ENCODE peak calls at places on chromosomes 6 and 20, in nine cellular contexts. One of them, this sample, is unnamed.

GRCh38 chr20:17437251-17437650 is 93.9 kb downstream of the BFSP1 start:
- DNase-seq in right lobe of liver: no peak
- DNase-seq in gastrocnemius medialis: no peak
- DNase-seq in upper lobe of right lung: no peak
- DNase-seq in mammary epithelial cell: no peak
- DNase-seq in ovary: no peak
- DNase-seq in H9: no peak
- DNase-seq in cardiac muscle cell: no peak
- DNase-seq in PC-3: no peak
- DNase-seq in this sample: no peak

GRCh38 chr20:11216451-11217314 is 542.9 kb upstream of the JAG1 start:
- DNase-seq in PC-3: no peak
- DNase-seq in cardiac muscle cell: peak; percentile 77
- DNase-seq in ovary: no peak
- DNase-seq in H9: no peak
- DNase-seq in right lobe of liver: no peak
- DNase-seq in upper lobe of right lung: no peak
- DNase-seq in mammary epithelial cell: no peak
- DNase-seq in gastrocnemius medialis: no peak
- DNase-seq in this sample: no peak

GRCh38 chr20:1802385-1803215 is 92.6 kb upstream of the SIRPA start:
- DNase-seq in gastrocnemius medialis: no peak
- DNase-seq in right lobe of liver: peak; percentile 61
- DNase-seq in upper lobe of right lung: peak; percentile 86
- DNase-seq in H9: peak; percentile 81
- DNase-seq in PC-3: peak; percentile 70
- DNase-seq in ovary: peak; percentile 31
- DNase-seq in mammary epithelial cell: peak; percentile 52
- DNase-seq in cardiac muscle cell: peak; percentile 79
- DNase-seq in this sample: no peak

GRCh38 chr6:166627875-166628849 is 1.1 kb upstream of the RPS6KA2 start:
- DNase-seq in H9: peak; percentile 68
- DNase-seq in right lobe of liver: peak; percentile 80
- DNase-seq in PC-3: peak; percentile 26
- DNase-seq in gastrocnemius medialis: peak; percentile 49
- DNase-seq in cardiac muscle cell: peak; percentile 61
- DNase-seq in mammary epithelial cell: peak; percentile 32
- DNase-seq in ovary: peak; percentile 74
- DNase-seq in upper lobe of right lung: peak; percentile 85
- DNase-seq in this sample: peak; percentile 88

GRCh38 chr6:967666-968065 is 274.7 kb upstream of the EXOC2 start:
- DNase-seq in gastrocnemius medialis: no peak
- DNase-seq in ovary: no peak
- DNase-seq in upper lobe of right lung: no peak
- DNase-seq in cardiac muscle cell: no peak
- DNase-seq in PC-3: no peak
- DNase-seq in H9: no peak
- DNase-seq in right lobe of liver: no peak
- DNase-seq in mammary epithelial cell: no peak
- DNase-seq in this sample: no peak

GRCh38 chr6:31308050-31308844 is 36.4 kb upstream of the HLA-C start:
- DNase-seq in gastrocnemius medialis: no peak
- DNase-seq in H9: peak; percentile 91
- DNase-seq in PC-3: no peak
- DNase-seq in cardiac muscle cell: no peak
- DNase-seq in upper lobe of right lung: peak; percentile 92
- DNase-seq in ovary: peak; percentile 13
- DNase-seq in mammary epithelial cell: peak; percentile 24
- DNase-seq in right lobe of liver: no peak
- DNase-seq in this sample: no peak

GRCh38 chr6:26380256-26380655 is 2.7 kb upstream of the BTN2A2 start:
- DNase-seq in right lobe of liver: no peak
- DNase-seq in cardiac muscle cell: no peak
- DNase-seq in mammary epithelial cell: no peak
- DNase-seq in PC-3: peak; percentile 50
- DNase-seq in gastrocnemius medialis: no peak
- DNase-seq in H9: no peak
- DNase-seq in upper lobe of right lung: no peak
- DNase-seq in ovary: no peak
- DNase-seq in this sample: no peak

GRCh38 chr6:104625536-104625935 is 234.2 kb downstream of the HACE1 start:
- DNase-seq in cardiac muscle cell: peak; percentile 67
- DNase-seq in right lobe of liver: no peak
- DNase-seq in mammary epithelial cell: peak; percentile 94
- DNase-seq in upper lobe of right lung: no peak
- DNase-seq in H9: peak; percentile 49
- DNase-seq in ovary: no peak
- DNase-seq in PC-3: peak; percentile 74
- DNase-seq in gastrocnemius medialis: no peak
- DNase-seq in this sample: no peak

GRCh38 chr6:134920422-134920821 is 29.5 kb downstream of the ALDH8A1 start:
- DNase-seq in gastrocnemius medialis: no peak
- DNase-seq in upper lobe of right lung: no peak
- DNase-seq in cardiac muscle cell: no peak
- DNase-seq in PC-3: no peak
- DNase-seq in right lobe of liver: no peak
- DNase-seq in ovary: no peak
- DNase-seq in H9: no peak
- DNase-seq in mammary epithelial cell: peak; percentile 74
- DNase-seq in this sample: no peak

GRCh38 chr20:44832724-44833123 is 22.4 kb upstream of the RIMS4 start:
- DNase-seq in right lobe of liver: no peak
- DNase-seq in PC-3: peak; percentile 38
- DNase-seq in ovary: no peak
- DNase-seq in mammary epithelial cell: peak; percentile 16
- DNase-seq in cardiac muscle cell: peak; percentile 57
- DNase-seq in upper lobe of right lung: no peak
- DNase-seq in H9: peak; percentile 39
- DNase-seq in gastrocnemius medialis: no peak
- DNase-seq in this sample: no peak

GRCh38 chr6:82959385-82959941 is 106.2 kb downstream of the UBE3D start:
- DNase-seq in right lobe of liver: no peak
- DNase-seq in H9: peak; percentile 45
- DNase-seq in cardiac muscle cell: peak; percentile 70
- DNase-seq in ovary: no peak
- DNase-seq in mammary epithelial cell: no peak
- DNase-seq in upper lobe of right lung: no peak
- DNase-seq in gastrocnemius medialis: no peak
- DNase-seq in PC-3: no peak
- DNase-seq in this sample: no peak

GRCh38 chr6:169848946-169849345 is 97.5 kb downstream of the ERMARD start:
- DNase-seq in H9: no peak
- DNase-seq in right lobe of liver: no peak
- DNase-seq in PC-3: no peak
- DNase-seq in gastrocnemius medialis: no peak
- DNase-seq in cardiac muscle cell: no peak
- DNase-seq in upper lobe of right lung: peak; percentile 22
- DNase-seq in mammary epithelial cell: no peak
- DNase-seq in ovary: peak; percentile 4
- DNase-seq in this sample: no peak

GRCh38 chr6:19599813-19600464 is 237.2 kb upstream of the ID4 start:
- DNase-seq in H9: no peak
- DNase-seq in ovary: no peak
- DNase-seq in right lobe of liver: no peak
- DNase-seq in PC-3: no peak
- DNase-seq in cardiac muscle cell: no peak
- DNase-seq in upper lobe of right lung: no peak
- DNase-seq in mammary epithelial cell: no peak
- DNase-seq in gastrocnemius medialis: no peak
- DNase-seq in this sample: no peak
- H3K4me1 ChIP-seq in H9: no peaks in the 10 kb centered on the region
- H3K4me1 ChIP-seq in ovary: no peaks in the 10 kb centered on the region
- H3K4me1 ChIP-seq in right lobe of liver: no peaks in the 10 kb centered on the region
- H3K4me1 ChIP-seq in PC-3: no peaks in the 10 kb centered on the region
- H3K4me1 ChIP-seq in cardiac muscle cell: no peaks in the 10 kb centered on the region
- H3K4me1 ChIP-seq in upper lobe of right lung: no peaks in the 10 kb centered on the region
- H3K4me1 ChIP-seq in mammary epithelial cell: no peaks in the 10 kb centered on the region
- H3K4me1 ChIP-seq in gastrocnemius medialis: no peaks in the 10 kb centered on the region
- H3K4me1 ChIP-seq in this sample: no peaks in the 10 kb centered on the region

DNA sequence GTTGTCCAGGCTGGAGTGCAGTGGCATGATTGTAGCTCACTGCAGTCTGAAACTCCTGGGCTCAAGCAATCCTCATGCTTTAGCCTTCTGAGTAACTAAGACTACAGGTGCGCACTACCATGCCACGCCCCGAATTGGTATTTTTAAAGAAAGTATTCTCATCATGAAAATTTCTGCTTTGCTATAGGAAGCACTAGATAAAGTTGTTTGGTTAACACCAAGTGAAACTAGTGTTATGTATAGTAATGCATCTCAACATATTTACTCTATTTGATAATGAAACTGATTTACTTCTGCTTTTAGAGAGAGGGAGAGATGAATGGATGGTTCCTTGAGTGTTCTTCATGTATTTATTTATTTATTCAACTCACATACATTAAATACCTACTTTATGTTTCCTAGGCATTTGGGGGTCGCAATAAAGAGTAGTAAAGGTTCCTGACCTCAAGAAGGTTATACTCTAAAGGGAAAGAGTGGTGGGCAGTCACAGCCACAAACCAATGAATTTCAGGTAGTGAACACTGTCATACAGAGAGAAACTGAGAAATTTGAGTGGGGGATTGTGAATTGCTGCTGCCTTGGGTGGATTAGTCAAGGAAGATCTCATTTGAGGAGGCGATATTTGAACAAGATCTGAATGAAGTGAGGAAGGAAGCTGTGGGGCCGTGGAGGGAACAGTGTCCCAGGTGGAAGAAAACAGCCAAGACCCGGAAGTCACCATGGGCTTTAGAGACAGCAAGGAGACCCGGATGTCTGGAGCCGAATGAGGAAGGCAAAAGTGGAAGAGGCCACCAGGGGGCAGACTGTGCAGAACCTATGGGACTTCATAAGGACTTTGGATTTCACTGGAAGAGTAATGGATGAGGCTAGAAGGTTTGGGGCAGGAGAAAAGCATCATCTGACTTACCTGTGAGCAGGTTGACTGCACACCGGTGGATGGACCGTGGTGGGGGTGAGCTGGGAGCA is 185.6 kb downstream of the TSHZ2 start:
- DNase-seq in ovary: peak; percentile 23
- DNase-seq in gastrocnemius medialis: no peak
- DNase-seq in right lobe of liver: peak; percentile 49
- DNase-seq in PC-3: peak; percentile 82
- DNase-seq in cardiac muscle cell: peak; percentile 57
- DNase-seq in mammary epithelial cell: peak; percentile 18
- DNase-seq in H9: peak; percentile 83
- DNase-seq in upper lobe of right lung: peak; percentile 70
- DNase-seq in this sample: peak; percentile 62
- TF ChIP-seq CTCF in ovary: no peak
- TF ChIP-seq CTCF in gastrocnemius medialis: peak; percentile 38
- TF ChIP-seq CTCF in right lobe of liver: peak; percentile 36
- TF ChIP-seq CTCF in PC-3: peak; percentile 86
- TF ChIP-seq CTCF in cardiac muscle cell: peak; percentile 60
- TF ChIP-seq CTCF in mammary epithelial cell: peak; percentile 48
- TF ChIP-seq CTCF in H9: peak; percentile 83
- TF ChIP-seq CTCF in upper lobe of right lung: peak; percentile 47
- TF ChIP-seq CTCF in this sample: peak; percentile 31

DNA sequence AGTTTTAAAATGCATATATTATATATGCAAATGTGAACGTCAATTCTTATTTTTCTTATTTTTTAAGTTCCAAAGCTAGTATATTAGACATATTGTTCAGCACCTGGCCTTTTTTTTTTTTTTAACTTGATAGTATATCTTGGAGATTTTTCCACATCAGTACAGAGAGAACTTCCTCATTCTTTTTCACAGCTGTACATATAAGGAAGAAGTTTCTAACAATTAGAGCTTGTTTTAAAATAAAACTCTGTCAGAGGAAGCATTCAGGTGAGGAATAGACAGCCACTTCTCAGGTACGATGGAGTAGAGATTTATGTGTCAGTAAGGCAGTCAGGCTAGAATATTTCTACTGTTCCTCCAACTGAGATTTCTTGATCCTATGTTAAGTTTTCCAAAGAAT is 233.1 kb upstream of the SUPT3H start:
- DNase-seq in right lobe of liver: no peak
- DNase-seq in PC-3: no peak
- DNase-seq in upper lobe of right lung: no peak
- DNase-seq in mammary epithelial cell: no peak
- DNase-seq in H9: no peak
- DNase-seq in ovary: no peak
- DNase-seq in gastrocnemius medialis: no peak
- DNase-seq in cardiac muscle cell: no peak
- DNase-seq in this sample: no peak
- H3K4me1 ChIP-seq in right lobe of liver: no peaks in the 10 kb centered on the region
- H3K4me1 ChIP-seq in PC-3: peaks cover 54% of the 10 kb centered on the region
- H3K4me1 ChIP-seq in upper lobe of right lung: no peaks in the 10 kb centered on the region
- H3K4me1 ChIP-seq in mammary epithelial cell: peaks cover 51% of the 10 kb centered on the region
- H3K4me1 ChIP-seq in H9: no peaks in the 10 kb centered on the region
- H3K4me1 ChIP-seq in ovary: no peaks in the 10 kb centered on the region
- H3K4me1 ChIP-seq in gastrocnemius medialis: peaks cover 3% of the 10 kb centered on the region
- H3K4me1 ChIP-seq in cardiac muscle cell: no peaks in the 10 kb centered on the region
- H3K4me1 ChIP-seq in this sample: peaks cover 42% of the 10 kb centered on the region

GRCh38 chr6:136654086-136654485 is 103.9 kb upstream of the MAP7 start:
- DNase-seq in ovary: no peak
- DNase-seq in mammary epithelial cell: no peak
- DNase-seq in H9: no peak
- DNase-seq in cardiac muscle cell: no peak
- DNase-seq in upper lobe of right lung: no peak
- DNase-seq in PC-3: no peak
- DNase-seq in right lobe of liver: no peak
- DNase-seq in gastrocnemius medialis: no peak
- DNase-seq in this sample: no peak
- TF ChIP-seq CTCF in ovary: no peak
- TF ChIP-seq CTCF in mammary epithelial cell: no peak
- TF ChIP-seq CTCF in H9: peak; percentile 47
- TF ChIP-seq CTCF in cardiac muscle cell: peak; percentile 20
- TF ChIP-seq CTCF in upper lobe of right lung: no peak
- TF ChIP-seq CTCF in PC-3: peak; percentile 21
- TF ChIP-seq CTCF in right lobe of liver: no peak
- TF ChIP-seq CTCF in gastrocnemius medialis: no peak
- TF ChIP-seq CTCF in this sample: no peak

DNA sequence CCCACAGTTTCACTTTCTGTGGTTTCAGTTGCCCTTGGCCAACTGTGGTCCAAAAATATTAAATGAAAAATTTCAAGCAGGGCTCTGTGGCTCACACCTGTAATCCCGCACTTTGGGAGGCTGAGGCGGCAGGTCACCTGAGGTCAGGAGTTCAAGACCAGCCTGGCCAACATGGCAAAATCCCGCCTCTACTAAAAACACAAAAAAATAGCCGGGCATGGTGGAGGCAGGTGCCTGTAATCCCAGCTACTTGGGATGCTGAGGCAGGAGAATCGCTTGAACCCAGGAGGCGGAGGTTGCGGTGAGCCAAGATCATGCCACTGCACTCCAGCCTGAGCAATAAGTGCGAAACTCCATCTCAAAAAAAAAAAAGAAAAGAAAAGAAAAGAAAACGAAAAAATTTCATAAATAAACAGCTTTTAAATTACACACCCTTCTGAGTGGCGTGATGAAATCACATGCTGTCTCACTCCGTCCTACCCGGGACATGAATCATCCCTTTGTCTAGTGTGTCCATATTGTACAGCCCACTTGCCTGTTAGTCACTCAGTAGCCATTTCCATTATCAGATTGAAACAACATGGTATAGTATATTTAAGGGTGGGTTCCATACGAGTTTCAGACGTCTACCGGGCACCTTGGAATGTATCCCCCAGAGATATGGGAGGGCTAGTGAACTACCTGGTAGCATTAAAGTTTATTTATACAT is 11.7 kb downstream of the PTPRK start:
- DNase-seq in PC-3: peak; percentile 85
- DNase-seq in cardiac muscle cell: peak; percentile 88
- DNase-seq in upper lobe of right lung: no peak
- DNase-seq in gastrocnemius medialis: no peak
- DNase-seq in ovary: no peak
- DNase-seq in right lobe of liver: no peak
- DNase-seq in mammary epithelial cell: peak; percentile 95
- DNase-seq in H9: no peak
- DNase-seq in this sample: no peak
- H3K4me1 ChIP-seq in PC-3: peaks cover 90% of the 10 kb centered on the region
- H3K4me1 ChIP-seq in cardiac muscle cell: peaks cover 21% of the 10 kb centered on the region
- H3K4me1 ChIP-seq in upper lobe of right lung: peaks cover 32% of the 10 kb centered on the region
- H3K4me1 ChIP-seq in gastrocnemius medialis: peaks cover 11% of the 10 kb centered on the region
- H3K4me1 ChIP-seq in ovary: peaks cover 11% of the 10 kb centered on the region
- H3K4me1 ChIP-seq in right lobe of liver: peaks cover 57% of the 10 kb centered on the region
- H3K4me1 ChIP-seq in mammary epithelial cell: peaks cover 54% of the 10 kb centered on the region
- H3K4me1 ChIP-seq in H9: peaks cover 3% of the 10 kb centered on the region
- H3K4me1 ChIP-seq in this sample: peaks cover 22% of the 10 kb centered on the region